ENCODE peak calls at places on chromosomes 6 and 20, in ten cellular contexts. I is amniotic stem cell; S is H4; P is effector CD4-positive, alpha-beta T cell; U is C1 segment of cervical spinal cord; J is NCI-H2029 treated with DMSO at 0.1 percent for 48 hours; F is A549; O is hepatocyte; E is DMS53; L is T1000. X is an unnamed sample.

GRCh38 chr6:80789912-80790635 is 683.6 kb downstream of the BCKDHB start:
- DNase-seq in I (no peak), S (no peak), P (no peak), U (no peak), J (no peak), F (no peak), O (no peak), E (no peak), L (no peak), X (no peak)

GRCh38 chr20:5774438-5774837 is 24.2 kb downstream of the SHLD1 start:
- DNase-seq in I (no peak), S (no peak), P (no peak), U (no peak), J (no peak), F (no peak), O (no peak), E (no peak), L (no peak), X (no peak)

GRCh38 chr6:111885373-111886027 is 12.2 kb upstream of the FYN start:
- DNase-seq in I (no peak), S (no peak), P (no peak), U (no peak), J (no peak), F (no peak), O (no peak), E (no peak), L (no peak), X (no peak)

GRCh38 chr20:14951707-14952106 is 614.3 kb upstream of the FLRT3 start:
- DNase-seq in I (peak; percentile 56), S (peak; percentile 56), P (no peak), U (no peak), J (no peak), F (peak; percentile 73), O (peak; percentile 33), E (peak; percentile 59), L (peak; percentile 24), X (no peak)

GRCh38 chr6:43628392-43629103 is 516 bp downstream of the GTPBP2 start:
- DNase-seq in I (no peak), S (peak; percentile 68), P (peak; percentile 33), U (no peak), J (peak; percentile 20), F (peak; percentile 36), O (peak; percentile 72), E (peak; percentile 72), L (peak; percentile 20), X (no peak)

GRCh38 chr6:118770112-118770788 is 118.9 kb upstream of the CEP85L start:
- DNase-seq in I (no peak), S (no peak), P (no peak), U (no peak), J (peak; percentile 34), F (no peak), O (no peak), E (peak; percentile 29), L (no peak), X (no peak)

GRCh38 chr6:47308674-47309325 is 905 bp downstream of the TNFRSF21 start:
- DNase-seq in I (no peak), S (no peak), P (no peak), U (peak; percentile 13), J (no peak), F (peak; percentile 29), O (peak; percentile 44), E (peak; percentile 67), L (no peak), X (no peak)

GRCh38 chr6:47103931-47104330 is 61.8 kb upstream of the ADGRF1 start:
- DNase-seq in I (no peak), S (no peak), P (no peak), U (no peak), J (no peak), F (peak; percentile 50), O (peak; percentile 35), E (no peak), L (no peak), X (no peak)

GRCh38 chr20:10060223-10060622 is 25.4 kb downstream of the ANKEF1 start:
- DNase-seq in I (no peak), S (no peak), P (no peak), U (no peak), J (no peak), F (no peak), O (no peak), E (no peak), L (no peak), X (no peak)